ENCODE peak calls at places on chromosomes 7 and 10, in five cellular contexts. D is cardiac muscle cell, H is left kidney, L is epithelial cell of esophagus, G is body of pancreas. Z is an unnamed sample.

GRCh38 chr10:110901954-110902819 is 16.8 kb downstream of the BBIP1 start:
- DNase-seq in D (peak; percentile 70), H (no peak), L (peak; percentile 94), G (no peak), Z (peak; percentile 35)

GRCh38 chr10:33277135-33277536 is 57.3 kb downstream of the NRP1 start:
- DNase-seq in D (no peak), H (peak; percentile 56), L (peak; percentile 49), G (no peak), Z (no peak)

GRCh38 chr10:96532523-96532922 is 18.8 kb upstream of the TLL2 start:
- DNase-seq in D (peak; percentile 32), H (no peak), L (no peak), G (peak; percentile 17), Z (no peak)

GRCh38 chr7:148379693-148380092 is 210.9 kb upstream of the C7orf33 start:
- DNase-seq in D (no peak), H (no peak), L (no peak), G (no peak), Z (no peak)

GRCh38 chr7:129990403-129991192 is 37.8 kb upstream of the UBE2H start:
- DNase-seq in D (no peak), H (no peak), L (no peak), G (no peak), Z (no peak)

GRCh38 chr10:61175331-61175730 is 231.3 kb upstream of the RHOBTB1 start:
- DNase-seq in D (peak; percentile 21), H (peak; percentile 42), L (no peak), G (no peak), Z (no peak)

GRCh38 chr7:128167791-128168666 is 73.0 kb upstream of the LEP start:
- DNase-seq in D (no peak), H (no peak), L (no peak), G (peak; percentile 17), Z (no peak)

GRCh38 chr7:157572622-157573021 is 235.8 kb downstream of the DNAJB6 start:
- DNase-seq in D (no peak), H (no peak), L (no peak), G (no peak), Z (no peak)

GRCh38 chr10:103816431-103816830 is 38.9 kb downstream of the SH3PXD2A start:
- DNase-seq in D (no peak), H (no peak), L (peak; percentile 74), G (no peak), Z (no peak)

GRCh38 chr10:117483056-117483590 is 59.4 kb upstream of the EMX2 start:
- DNase-seq in D (no peak), H (no peak), L (peak; percentile 50), G (no peak), Z (no peak)

GRCh38 chr10:122030200-122030552 is 41.2 kb downstream of the TACC2 start:
- DNase-seq in D (no peak), H (no peak), L (no peak), G (no peak), Z (no peak)

GRCh38 chr10:77165445-77166316 is 471.9 kb downstream of the KCNMA1 start:
- DNase-seq in D (peak; percentile 72), H (peak; percentile 88), L (peak; percentile 76), G (peak; percentile 53), Z (peak; percentile 69)

GRCh38 chr10:79025113-79025832 is 43.5 kb upstream of the ZMIZ1 start:
- DNase-seq in D (no peak), H (peak; percentile 68), L (no peak), G (no peak), Z (no peak)

GRCh38 chr7:34060548-34060947 is 155.2 kb downstream of the BMPER start:
- DNase-seq in D (peak; percentile 92), H (no peak), L (peak; percentile 27), G (no peak), Z (no peak)

GRCh38 chr10:4241724-4242345 is 456.8 kb upstream of the KLF6 start:
- DNase-seq in D (peak; percentile 100), H (peak; percentile 87), L (peak; percentile 54), G (no peak), Z (peak; percentile 71)

GRCh38 chr7:78912781-78913180 is 540.7 kb downstream of the MAGI2 start:
- DNase-seq in D (peak; percentile 1), H (no peak), L (peak; percentile 1), G (no peak), Z (no peak)

GRCh38 chr10:48899781-48900180 is 39.9 kb downstream of the LRRC18 start:
- DNase-seq in D (no peak), H (no peak), L (no peak), G (no peak), Z (no peak)

GRCh38 chr10:77049146-77049545 is 588.5 kb downstream of the KCNMA1 start:
- DNase-seq in D (no peak), H (no peak), L (no peak), G (no peak), Z (no peak)

GRCh38 chr10:118394557-118395194 is 52.6 kb upstream of the FAM204A start:
- DNase-seq in D (no peak), H (peak; percentile 37), L (peak; percentile 17), G (no peak), Z (no peak)

GRCh38 chr10:93006435-93007039 is 54.1 kb upstream of the CYP26C1 start:
- DNase-seq in D (peak; percentile 71), H (peak; percentile 73), L (peak; percentile 50), G (no peak), Z (peak; percentile 61)

GRCh38 chr7:154304231-154304630 is 252.0 kb downstream of the DPP6 start:
- DNase-seq in D (no peak), H (peak; percentile 18), L (no peak), G (no peak), Z (no peak)

GRCh38 chr10:116787893-116788665 is 45.7 kb upstream of the HSPA12A start:
- DNase-seq in D (peak; percentile 82), H (peak; percentile 93), L (peak; percentile 53), G (peak; percentile 77), Z (peak; percentile 52)

Z was measured in H4.